ENCODE peak calls at places on chromosomes 4 and X, in seven cellular contexts. W is mammary epithelial cell, N is PC-3, X is K562, B is astrocyte, A is HCT116, D is neural progenitor cell. K is an unnamed sample.

GRCh38 chr4:155319506-155319905 is 57.3 kb downstream of the MAP9 start:
- DNase-seq in W (no peak), N (no peak), X (no peak), B (no peak), A (no peak), D (no peak), K (no peak)

GRCh38 chrX:123425904-123426303 is 241.8 kb downstream of the GRIA3 start:
- DNase-seq in W (peak), N (peak), X (no peak), B (peak), A (no peak), D (no peak), K (no peak)

GRCh38 chr4:122378711-122379110 is at the start of gene ADAD1:
- DNase-seq in W (no peak), N (no peak), X (no peak), B (no peak), A (no peak), D (no peak), K (no peak)

GRCh38 chr4:184067931-184068554 is 149.6 kb downstream of the ENPP6 start:
- DNase-seq in W (no peak), N (no peak), X (no peak), B (no peak), A (no peak), D (no peak), K (no peak)

GRCh38 chr4:3699678-3700077 is 66.5 kb upstream of the ADRA2C start:
- DNase-seq in W (no peak), N (no peak), X (no peak), B (no peak), A (no peak), D (no peak), K (no peak)

GRCh38 chr4:137267024-137267423 is 265.3 kb downstream of the PCDH18 start:
- DNase-seq in W (peak), N (peak), X (no peak), B (peak), A (no peak), D (no peak), K (no peak)

GRCh38 chr4:56388311-56388710 is 1.0 kb upstream of the AASDH start:
- DNase-seq in W (no peak), N (peak), X (peak), B (no peak), A (no peak), D (no peak), K (peak)

GRCh38 chrX:54446084-54446483 is 5.9 kb downstream of the TSR2 start:
- DNase-seq in W (no peak), N (no peak), X (no peak), B (no peak), A (no peak), D (no peak), K (no peak)

GRCh38 chrX:130085551-130085986 is 24.7 kb downstream of the ELF4 start:
- DNase-seq in W (no peak), N (no peak), X (no peak), B (no peak), A (no peak), D (no peak), K (peak)

GRCh38 chrX:18984381-18985185 is 669 bp upstream of the PHKA2 start:
- DNase-seq in W (peak), N (peak), X (peak), B (peak), A (peak), D (peak), K (peak)

GRCh38 chr4:168636506-168637176 is 139.8 kb downstream of the PALLD start:
- DNase-seq in W (peak), N (peak), X (no peak), B (peak), A (no peak), D (no peak), K (peak)

GRCh38 chr4:173518419-173519102 is 11.5 kb downstream of the HAND2 start:
- DNase-seq in W (no peak), N (no peak), X (no peak), B (no peak), A (no peak), D (peak), K (no peak)

GRCh38 chr4:89024051-89024675 is 32.8 kb downstream of the FAM13A start:
- DNase-seq in W (peak), N (peak), X (peak), B (peak), A (peak), D (peak), K (peak)

GRCh38 chr4:70739496-70740337 is 18.0 kb downstream of the RUFY3 start:
- DNase-seq in W (no peak), N (no peak), X (no peak), B (no peak), A (no peak), D (peak), K (no peak)

GRCh38 chr4:87843936-87844335 is 11.2 kb downstream of the MEPE start:
- DNase-seq in W (peak), N (peak), X (no peak), B (peak), A (no peak), D (no peak), K (peak)

GRCh38 chrX:127305013-127305412 is 485.5 kb downstream of the PRR32 start:
- DNase-seq in W (no peak), N (no peak), X (no peak), B (no peak), A (no peak), D (no peak), K (no peak)

GRCh38 chrX:35773958-35774564 is 24.1 kb upstream of the MAGEB16 start:
- DNase-seq in W (no peak), N (no peak), X (no peak), B (no peak), A (no peak), D (no peak), K (no peak)

GRCh38 chr4:135120190-135120589 is 918.6 kb upstream of the PABPC4L start:
- DNase-seq in W (no peak), N (no peak), X (no peak), B (no peak), A (no peak), D (no peak), K (no peak)

GRCh38 chr4:89305712-89306437 is 1.7 kb downstream of the GPRIN3 start:
- DNase-seq in W (peak), N (no peak), X (no peak), B (peak), A (no peak), D (no peak), K (peak)

GRCh38 chr4:112029642-112030235 is 115.5 kb upstream of the FAM241A start:
- DNase-seq in W (peak), N (no peak), X (no peak), B (no peak), A (no peak), D (peak), K (no peak)

GRCh38 chrX:100635040-100635439 is 1.6 kb downstream of the TSPAN6 start:
- DNase-seq in W (no peak), N (no peak), X (no peak), B (no peak), A (no peak), D (no peak), K (peak)

GRCh38 chr4:5018096-5018495 is 1.2 kb downstream of the CYTL1 start:
- DNase-seq in W (no peak), N (peak), X (no peak), B (no peak), A (no peak), D (no peak), K (no peak)

GRCh38 chr4:186820371-186820990 is 96.8 kb upstream of the FAT1 start:
- DNase-seq in W (no peak), N (no peak), X (peak), B (peak), A (peak), D (peak), K (peak)

GRCh38 chr4:15882675-15883086 is 55.9 kb downstream of the FGFBP1 start:
- DNase-seq in W (peak), N (peak), X (peak), B (peak), A (peak), D (peak), K (peak)

GRCh38 chr4:108794136-108794535 is 31.3 kb upstream of the ETNPPL start:
- DNase-seq in W (no peak), N (no peak), X (no peak), B (peak), A (no peak), D (no peak), K (no peak)

GRCh38 chr4:4402966-4403365 is 16.1 kb downstream of the NSG1 start:
- DNase-seq in W (peak), N (peak), X (no peak), B (no peak), A (no peak), D (no peak), K (no peak)

GRCh38 chrX:131985526-131986049 is 37.5 kb upstream of the STK26 start:
- DNase-seq in W (peak), N (no peak), X (peak), B (no peak), A (no peak), D (peak), K (no peak)

GRCh38 chr4:98546910-98547544 is 111.4 kb downstream of the TSPAN5 start:
- DNase-seq in W (peak), N (no peak), X (no peak), B (peak), A (no peak), D (peak), K (peak)

GRCh38 chr4:37197899-37198298 is 46.6 kb upstream of the NWD2 start:
- DNase-seq in W (no peak), N (no peak), X (no peak), B (no peak), A (no peak), D (no peak), K (no peak)

GRCh38 chr4:153063490-153063889 is 127.4 kb downstream of the FHDC1 start:
- DNase-seq in W (no peak), N (no peak), X (no peak), B (no peak), A (no peak), D (no peak), K (no peak)

GRCh38 chr4:113368056-113368455 is 318.6 kb downstream of the ANK2 start:
- DNase-seq in W (peak), N (no peak), X (no peak), B (peak), A (no peak), D (no peak), K (no peak)

GRCh38 chrX:43469391-43470054 is 186.6 kb upstream of the MAOA start:
- DNase-seq in W (peak), N (no peak), X (no peak), B (no peak), A (no peak), D (no peak), K (no peak)

GRCh38 chr4:142435599-142436235 is 410.4 kb downstream of the INPP4B start:
- DNase-seq in W (no peak), N (no peak), X (no peak), B (no peak), A (no peak), D (peak), K (no peak)

GRCh38 chrX:137342969-137343368 is 223.0 kb upstream of the ZIC3 start:
- DNase-seq in W (no peak), N (peak), X (no peak), B (no peak), A (no peak), D (no peak), K (no peak)

GRCh38 chr4:142815834-142816233 is 30.3 kb downstream of the INPP4B start:
- DNase-seq in W (peak), N (peak), X (no peak), B (peak), A (peak), D (no peak), K (no peak)

GRCh38 chr4:100651499-100652165 is 133.8 kb upstream of the EMCN start:
- DNase-seq in W (no peak), N (no peak), X (no peak), B (no peak), A (no peak), D (no peak), K (no peak)

GRCh38 chr4:37392540-37393255 is 148.2 kb downstream of the NWD2 start:
- DNase-seq in W (peak), N (peak), X (no peak), B (no peak), A (peak), D (peak), K (peak)

GRCh38 chr4:10035130-10035529 is 13.8 kb upstream of the SLC2A9 start:
- DNase-seq in W (no peak), N (no peak), X (no peak), B (no peak), A (no peak), D (no peak), K (no peak)
- TF ChIP-seq CTCF in W (no peak), N (no peak), X (no peak), B (no peak), A (no peak), D (no peak), K (no peak)

GRCh38 chr4:1192091-1192492 is 19.7 kb upstream of the SPON2 start:
- DNase-seq in W (peak), N (peak), X (peak), B (peak), A (peak), D (no peak), K (peak)
- H3K9ac ChIP-seq in W (no peak), N (no peak), X (peak), B (peak), A (peak), D (no peak), K (no peak)

GRCh38 chr4:38650133-38650532 is 13.9 kb upstream of the KLF3 start:
- DNase-seq in W (no peak), N (no peak), X (no peak), B (no peak), A (no peak), D (no peak), K (no peak)
- TF ChIP-seq CTCF in W (no peak), N (no peak), X (no peak), B (no peak), A (no peak), D (no peak), K (no peak)

GRCh38 chr4:147093206-147093605 is 147.5 kb upstream of the TTC29 start:
- DNase-seq in W (no peak), N (no peak), X (no peak), B (peak), A (no peak), D (no peak), K (no peak)

GRCh38 chr4:147101678-147102077 is 156.0 kb upstream of the TTC29 start:
- DNase-seq in W (no peak), N (no peak), X (no peak), B (no peak), A (no peak), D (no peak), K (peak)

GRCh38 chr4:147094228-147094627 is 148.6 kb upstream of the TTC29 start:
- DNase-seq in W (no peak), N (peak), X (no peak), B (no peak), A (no peak), D (no peak), K (no peak)

GRCh38 chr4:147102596-147102995 is 156.9 kb upstream of the TTC29 start:
- DNase-seq in W (no peak), N (no peak), X (no peak), B (no peak), A (no peak), D (no peak), K (no peak)

DNA sequence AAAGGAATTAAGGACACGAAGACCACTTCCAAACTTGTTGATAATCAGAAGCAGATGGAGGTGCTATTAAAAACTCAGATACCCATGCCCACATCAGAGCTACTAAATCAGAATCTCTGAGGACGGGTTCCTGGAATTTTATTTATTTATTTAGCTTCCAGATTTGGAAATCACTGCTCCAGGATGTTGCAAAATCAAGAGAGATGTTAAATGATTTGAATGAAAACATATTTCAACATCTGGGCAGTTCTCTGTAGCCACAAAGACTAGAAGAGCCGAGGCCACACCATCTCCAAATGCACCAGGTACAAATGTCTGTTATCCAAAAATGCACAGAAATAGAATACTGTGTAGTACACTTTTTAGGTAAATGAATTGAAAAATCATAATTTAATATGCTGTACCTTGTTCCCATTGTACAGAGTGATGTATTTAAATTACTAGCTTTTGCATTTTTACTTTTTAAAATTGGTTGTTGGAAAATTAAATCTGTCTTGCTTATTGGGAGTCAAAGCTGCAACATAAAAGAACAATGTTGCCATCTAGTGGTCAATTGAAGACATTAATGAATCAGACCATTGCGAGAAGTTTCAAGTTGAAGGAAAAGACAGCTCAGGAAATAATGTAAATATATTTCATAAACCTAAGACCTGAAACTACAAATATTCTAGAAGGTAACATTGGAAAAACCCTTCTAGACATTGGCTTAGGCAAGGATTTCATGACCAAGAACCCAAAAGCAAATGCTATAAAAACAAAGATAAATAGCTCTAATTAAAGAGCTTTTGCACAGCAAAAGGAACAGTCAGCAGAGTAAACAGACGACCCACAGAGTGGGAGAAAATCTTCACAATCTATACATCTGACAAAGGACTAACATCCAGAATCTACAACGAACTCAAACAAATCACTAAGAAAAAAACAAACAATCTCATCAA is 151.3 kb upstream of the TTC29 start:
- DNase-seq in W (peak), N (peak), X (peak), B (no peak), A (peak), D (peak), K (peak)
- H3K9ac ChIP-seq in W (no peak), N (no peak), X (no peak), B (no peak), A (no peak), D (no peak), K (no peak)

GRCh38 chr4:64784125-64784524 is 374.9 kb upstream of the TECRL start:
- DNase-seq in W (peak), N (peak), X (no peak), B (peak), A (no peak), D (no peak), K (peak)

GRCh38 chr4:64780664-64781063 is 371.4 kb upstream of the TECRL start:
- DNase-seq in W (no peak), N (no peak), X (no peak), B (no peak), A (no peak), D (no peak), K (no peak)

GRCh38 chr4:64777286-64777685 is 368.0 kb upstream of the TECRL start:
- DNase-seq in W (peak), N (peak), X (no peak), B (peak), A (no peak), D (no peak), K (no peak)

GRCh38 chr4:64776820-64777219 is 367.6 kb upstream of the TECRL start:
- DNase-seq in W (no peak), N (no peak), X (no peak), B (no peak), A (no peak), D (no peak), K (no peak)

DNA sequence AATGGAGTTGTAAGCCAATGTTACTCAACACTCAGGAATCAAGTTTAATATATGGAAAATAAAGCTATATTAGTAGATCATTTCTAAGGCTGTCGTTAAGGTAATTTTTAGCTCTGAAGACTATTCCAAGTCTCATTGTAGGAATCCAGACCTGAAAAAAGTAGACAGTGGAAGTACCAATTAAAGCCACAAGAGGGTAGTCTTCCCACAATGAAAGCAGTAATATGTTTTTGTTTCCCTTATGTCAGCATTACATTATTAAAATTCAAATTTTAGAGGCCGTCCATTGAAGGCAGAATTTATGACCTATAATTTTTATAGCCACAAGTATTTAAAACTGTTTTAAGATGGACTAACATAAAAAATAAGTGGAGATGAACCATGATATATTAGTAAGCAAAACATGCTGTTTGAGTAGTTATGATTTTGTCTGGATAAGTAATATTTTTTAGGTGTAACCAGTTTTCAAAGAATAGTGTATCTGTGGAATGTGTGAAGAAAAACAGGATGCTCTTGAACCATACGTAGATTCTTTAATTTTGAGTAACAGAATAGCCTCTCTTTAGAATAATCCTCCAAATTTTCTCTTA is 372.6 kb upstream of the TECRL start:
- DNase-seq in W (peak), N (peak), X (peak), B (no peak), A (no peak), D (peak), K (peak)
- TF ChIP-seq CTCF in W (peak), N (peak), X (no peak), B (peak), A (peak), D (peak), K (peak)

GRCh38 chr4:10121568-10122097 is 5.0 kb upstream of the WDR1 start:
- DNase-seq in W (no peak), N (no peak), X (no peak), B (no peak), A (no peak), D (no peak), K (no peak)
- H3K9ac ChIP-seq in W (no peak), N (no peak), X (no peak), B (no peak), A (no peak), D (no peak), K (no peak)